ENCODE peak calls at places on chromosomes 6 and 20, in nine cellular contexts. One of them, this sample, is unnamed. For H3K4me1 and H3K27me3, the result is how much of the 10 kb centered on the place peaks cover.

GRCh38 chr20:10987651-10988383 is 314.0 kb upstream of the JAG1 start:
- DNase-seq in CD8-positive, alpha-beta memory T cell: no peak
- DNase-seq in pancreas: no peak
- DNase-seq in Caco-2: no peak
- DNase-seq in neuronal stem cell: no peak
- DNase-seq in CD8-positive, alpha-beta T cell: no peak
- DNase-seq in lower lobe of right lung: no peak
- DNase-seq in left ventricle myocardium inferior: no peak
- DNase-seq in colonic mucosa: no peak
- DNase-seq in this sample: no peak

GRCh38 chr6:3075522-3076113 is 7.3 kb downstream of the RIPK1 start:
- DNase-seq in CD8-positive, alpha-beta memory T cell: no peak
- DNase-seq in pancreas: no peak
- DNase-seq in Caco-2: no peak
- DNase-seq in neuronal stem cell: no peak
- DNase-seq in CD8-positive, alpha-beta T cell: no peak
- DNase-seq in lower lobe of right lung: no peak
- DNase-seq in left ventricle myocardium inferior: no peak
- DNase-seq in colonic mucosa: no peak
- DNase-seq in this sample: no peak

GRCh38 chr6:33686225-33686742 is 25.2 kb downstream of the UQCC2 start:
- DNase-seq in CD8-positive, alpha-beta memory T cell: no peak
- DNase-seq in pancreas: no peak
- DNase-seq in Caco-2: no peak
- DNase-seq in neuronal stem cell: no peak
- DNase-seq in CD8-positive, alpha-beta T cell: no peak
- DNase-seq in lower lobe of right lung: no peak
- DNase-seq in left ventricle myocardium inferior: no peak
- DNase-seq in colonic mucosa: no peak
- DNase-seq in this sample: no peak

GRCh38 chr6:157620905-157621304 is 202.1 kb upstream of the SNX9 start:
- DNase-seq in CD8-positive, alpha-beta memory T cell: no peak
- DNase-seq in pancreas: no peak
- DNase-seq in Caco-2: no peak
- DNase-seq in neuronal stem cell: no peak
- DNase-seq in CD8-positive, alpha-beta T cell: no peak
- DNase-seq in lower lobe of right lung: no peak
- DNase-seq in left ventricle myocardium inferior: no peak
- DNase-seq in colonic mucosa: no peak
- DNase-seq in this sample: no peak

GRCh38 chr6:4641461-4641860 is 134.7 kb upstream of the CDYL start:
- DNase-seq in CD8-positive, alpha-beta memory T cell: no peak
- DNase-seq in pancreas: no peak
- DNase-seq in Caco-2: no peak
- DNase-seq in neuronal stem cell: no peak
- DNase-seq in CD8-positive, alpha-beta T cell: no peak
- DNase-seq in lower lobe of right lung: no peak
- DNase-seq in left ventricle myocardium inferior: no peak
- DNase-seq in colonic mucosa: no peak
- DNase-seq in this sample: no peak

GRCh38 chr6:42616716-42617115 is 52.9 kb downstream of the UBR2 start:
- DNase-seq in CD8-positive, alpha-beta memory T cell: no peak
- DNase-seq in pancreas: no peak
- DNase-seq in Caco-2: no peak
- DNase-seq in neuronal stem cell: no peak
- DNase-seq in CD8-positive, alpha-beta T cell: no peak
- DNase-seq in lower lobe of right lung: no peak
- DNase-seq in left ventricle myocardium inferior: no peak
- DNase-seq in colonic mucosa: no peak
- DNase-seq in this sample: no peak

GRCh38 chr20:50694379-50695143 is 3.2 kb upstream of the RIPOR3 start:
- DNase-seq in CD8-positive, alpha-beta memory T cell: no peak
- DNase-seq in pancreas: no peak
- DNase-seq in Caco-2: no peak
- DNase-seq in neuronal stem cell: no peak
- DNase-seq in CD8-positive, alpha-beta T cell: no peak
- DNase-seq in lower lobe of right lung: no peak
- DNase-seq in left ventricle myocardium inferior: no peak
- DNase-seq in colonic mucosa: no peak
- DNase-seq in this sample: no peak

GRCh38 chr6:81451787-81452186 is 300.7 kb downstream of the TENT5A start:
- DNase-seq in CD8-positive, alpha-beta memory T cell: no peak
- DNase-seq in pancreas: no peak
- DNase-seq in Caco-2: peak
- DNase-seq in neuronal stem cell: peak
- DNase-seq in CD8-positive, alpha-beta T cell: no peak
- DNase-seq in lower lobe of right lung: no peak
- DNase-seq in left ventricle myocardium inferior: no peak
- DNase-seq in colonic mucosa: no peak
- DNase-seq in this sample: no peak

GRCh38 chr6:93962566-93962965 is 543.2 kb upstream of the EPHA7 start:
- DNase-seq in CD8-positive, alpha-beta memory T cell: no peak
- DNase-seq in pancreas: no peak
- DNase-seq in Caco-2: no peak
- DNase-seq in neuronal stem cell: no peak
- DNase-seq in CD8-positive, alpha-beta T cell: no peak
- DNase-seq in lower lobe of right lung: no peak
- DNase-seq in left ventricle myocardium inferior: no peak
- DNase-seq in colonic mucosa: no peak
- DNase-seq in this sample: no peak

GRCh38 chr6:122330315-122330714 is 69.1 kb upstream of the HSF2 start:
- DNase-seq in CD8-positive, alpha-beta memory T cell: no peak
- DNase-seq in pancreas: no peak
- DNase-seq in Caco-2: no peak
- DNase-seq in neuronal stem cell: no peak
- DNase-seq in CD8-positive, alpha-beta T cell: no peak
- DNase-seq in lower lobe of right lung: no peak
- DNase-seq in left ventricle myocardium inferior: no peak
- DNase-seq in colonic mucosa: no peak
- DNase-seq in this sample: no peak
- H3K4me1 ChIP-seq in CD8-positive, alpha-beta memory T cell: under half
- H3K4me1 ChIP-seq in pancreas: under half
- H3K4me1 ChIP-seq in Caco-2: under half
- H3K4me1 ChIP-seq in neuronal stem cell: under half
- H3K4me1 ChIP-seq in CD8-positive, alpha-beta T cell: under half
- H3K4me1 ChIP-seq in lower lobe of right lung: under half
- H3K4me1 ChIP-seq in left ventricle myocardium inferior: under half
- H3K4me1 ChIP-seq in colonic mucosa: under half
- H3K4me1 ChIP-seq in this sample: under half

GRCh38 chr6:23483896-23484295 is 642.1 kb upstream of the NRSN1 start:
- DNase-seq in CD8-positive, alpha-beta memory T cell: no peak
- DNase-seq in pancreas: no peak
- DNase-seq in Caco-2: no peak
- DNase-seq in neuronal stem cell: no peak
- DNase-seq in CD8-positive, alpha-beta T cell: no peak
- DNase-seq in lower lobe of right lung: no peak
- DNase-seq in left ventricle myocardium inferior: no peak
- DNase-seq in colonic mucosa: no peak
- DNase-seq in this sample: no peak

GRCh38 chr6:23477576-23477975 is 648.4 kb upstream of the NRSN1 start:
- DNase-seq in CD8-positive, alpha-beta memory T cell: no peak
- DNase-seq in pancreas: no peak
- DNase-seq in Caco-2: no peak
- DNase-seq in neuronal stem cell: no peak
- DNase-seq in CD8-positive, alpha-beta T cell: no peak
- DNase-seq in lower lobe of right lung: no peak
- DNase-seq in left ventricle myocardium inferior: no peak
- DNase-seq in colonic mucosa: no peak
- DNase-seq in this sample: no peak

GRCh38 chr6:23478324-23478723 is 647.7 kb upstream of the NRSN1 start:
- DNase-seq in CD8-positive, alpha-beta memory T cell: no peak
- DNase-seq in pancreas: no peak
- DNase-seq in Caco-2: no peak
- DNase-seq in neuronal stem cell: no peak
- DNase-seq in CD8-positive, alpha-beta T cell: no peak
- DNase-seq in lower lobe of right lung: no peak
- DNase-seq in left ventricle myocardium inferior: no peak
- DNase-seq in colonic mucosa: no peak
- DNase-seq in this sample: no peak
- H3K27me3 ChIP-seq in CD8-positive, alpha-beta memory T cell: under half
- H3K27me3 ChIP-seq in pancreas: under half
- H3K27me3 ChIP-seq in Caco-2: under half
- H3K27me3 ChIP-seq in neuronal stem cell: under half
- H3K27me3 ChIP-seq in CD8-positive, alpha-beta T cell: under half
- H3K27me3 ChIP-seq in lower lobe of right lung: under half
- H3K27me3 ChIP-seq in left ventricle myocardium inferior: under half
- H3K27me3 ChIP-seq in colonic mucosa: under half
- H3K27me3 ChIP-seq in this sample: under half

GRCh38 chr6:90654806-90655205 is 67.9 kb upstream of the MAP3K7 start:
- DNase-seq in CD8-positive, alpha-beta memory T cell: no peak
- DNase-seq in pancreas: no peak
- DNase-seq in Caco-2: no peak
- DNase-seq in neuronal stem cell: no peak
- DNase-seq in CD8-positive, alpha-beta T cell: no peak
- DNase-seq in lower lobe of right lung: no peak
- DNase-seq in left ventricle myocardium inferior: no peak
- DNase-seq in colonic mucosa: no peak
- DNase-seq in this sample: no peak

GRCh38 chr6:90654166-90654565 is 67.3 kb upstream of the MAP3K7 start:
- DNase-seq in CD8-positive, alpha-beta memory T cell: no peak
- DNase-seq in pancreas: no peak
- DNase-seq in Caco-2: no peak
- DNase-seq in neuronal stem cell: no peak
- DNase-seq in CD8-positive, alpha-beta T cell: no peak
- DNase-seq in lower lobe of right lung: no peak
- DNase-seq in left ventricle myocardium inferior: no peak
- DNase-seq in colonic mucosa: no peak
- DNase-seq in this sample: no peak

GRCh38 chr6:90660971-90661370 is 74.1 kb upstream of the MAP3K7 start:
- DNase-seq in CD8-positive, alpha-beta memory T cell: no peak
- DNase-seq in pancreas: no peak
- DNase-seq in Caco-2: no peak
- DNase-seq in neuronal stem cell: no peak
- DNase-seq in CD8-positive, alpha-beta T cell: no peak
- DNase-seq in lower lobe of right lung: no peak
- DNase-seq in left ventricle myocardium inferior: no peak
- DNase-seq in colonic mucosa: no peak
- DNase-seq in this sample: no peak

GRCh38 chr6:90656325-90656724 is 69.5 kb upstream of the MAP3K7 start:
- DNase-seq in CD8-positive, alpha-beta memory T cell: no peak
- DNase-seq in pancreas: no peak
- DNase-seq in Caco-2: no peak
- DNase-seq in neuronal stem cell: no peak
- DNase-seq in CD8-positive, alpha-beta T cell: no peak
- DNase-seq in lower lobe of right lung: no peak
- DNase-seq in left ventricle myocardium inferior: no peak
- DNase-seq in colonic mucosa: no peak
- DNase-seq in this sample: no peak

DNA sequence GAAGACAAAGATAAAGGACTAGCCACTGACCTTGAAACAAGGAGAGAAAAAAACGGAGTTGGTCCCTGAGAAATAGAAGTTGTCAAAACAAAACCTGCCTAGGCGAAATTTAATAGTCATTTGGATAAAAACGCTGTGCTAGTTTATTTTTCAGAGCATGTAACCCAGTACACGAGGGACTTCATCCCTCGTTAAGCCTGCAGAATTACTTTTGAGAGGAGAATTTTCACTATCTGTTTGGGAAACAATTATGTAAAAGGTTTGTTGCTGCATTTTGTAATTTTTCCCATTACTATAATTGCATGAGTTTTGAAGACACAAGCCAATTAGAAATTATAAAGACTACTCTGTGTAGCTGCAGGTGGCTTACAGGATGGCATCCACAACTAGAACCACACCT is 71.6 kb upstream of the MAP3K7 start:
- DNase-seq in CD8-positive, alpha-beta memory T cell: no peak
- DNase-seq in pancreas: no peak
- DNase-seq in Caco-2: no peak
- DNase-seq in neuronal stem cell: no peak
- DNase-seq in CD8-positive, alpha-beta T cell: no peak
- DNase-seq in lower lobe of right lung: no peak
- DNase-seq in left ventricle myocardium inferior: no peak
- DNase-seq in colonic mucosa: no peak
- DNase-seq in this sample: no peak
- H3K4me1 ChIP-seq in CD8-positive, alpha-beta memory T cell: under half
- H3K4me1 ChIP-seq in pancreas: under half
- H3K4me1 ChIP-seq in Caco-2: under half
- H3K4me1 ChIP-seq in neuronal stem cell: under half
- H3K4me1 ChIP-seq in CD8-positive, alpha-beta T cell: under half
- H3K4me1 ChIP-seq in lower lobe of right lung: under half
- H3K4me1 ChIP-seq in left ventricle myocardium inferior: under half
- H3K4me1 ChIP-seq in colonic mucosa: under half
- H3K4me1 ChIP-seq in this sample: under half

GRCh38 chr20:62635852-62636251 is 6.5 kb upstream of the SLCO4A1 start:
- DNase-seq in CD8-positive, alpha-beta memory T cell: no peak
- DNase-seq in pancreas: no peak
- DNase-seq in Caco-2: no peak
- DNase-seq in neuronal stem cell: no peak
- DNase-seq in CD8-positive, alpha-beta T cell: no peak
- DNase-seq in lower lobe of right lung: no peak
- DNase-seq in left ventricle myocardium inferior: no peak
- DNase-seq in colonic mucosa: no peak
- DNase-seq in this sample: no peak

GRCh38 chr20:62636446-62636845 is 5.9 kb upstream of the SLCO4A1 start:
- DNase-seq in CD8-positive, alpha-beta memory T cell: no peak
- DNase-seq in pancreas: no peak
- DNase-seq in Caco-2: no peak
- DNase-seq in neuronal stem cell: no peak
- DNase-seq in CD8-positive, alpha-beta T cell: no peak
- DNase-seq in lower lobe of right lung: no peak
- DNase-seq in left ventricle myocardium inferior: no peak
- DNase-seq in colonic mucosa: no peak
- DNase-seq in this sample: no peak

GRCh38 chr20:62638055-62638570 is 4.2 kb upstream of the SLCO4A1 start:
- DNase-seq in CD8-positive, alpha-beta memory T cell: no peak
- DNase-seq in pancreas: no peak
- DNase-seq in Caco-2: no peak
- DNase-seq in neuronal stem cell: no peak
- DNase-seq in CD8-positive, alpha-beta T cell: no peak
- DNase-seq in lower lobe of right lung: no peak
- DNase-seq in left ventricle myocardium inferior: no peak
- DNase-seq in colonic mucosa: no peak
- DNase-seq in this sample: no peak

GRCh38 chr20:62637521-62638054 is 4.7 kb upstream of the SLCO4A1 start:
- DNase-seq in CD8-positive, alpha-beta memory T cell: no peak
- DNase-seq in pancreas: no peak
- DNase-seq in Caco-2: no peak
- DNase-seq in neuronal stem cell: no peak
- DNase-seq in CD8-positive, alpha-beta T cell: no peak
- DNase-seq in lower lobe of right lung: no peak
- DNase-seq in left ventricle myocardium inferior: no peak
- DNase-seq in colonic mucosa: no peak
- DNase-seq in this sample: no peak

GRCh38 chr20:62637110-62637509 is 5.2 kb upstream of the SLCO4A1 start:
- DNase-seq in CD8-positive, alpha-beta memory T cell: no peak
- DNase-seq in pancreas: no peak
- DNase-seq in Caco-2: no peak
- DNase-seq in neuronal stem cell: no peak
- DNase-seq in CD8-positive, alpha-beta T cell: no peak
- DNase-seq in lower lobe of right lung: no peak
- DNase-seq in left ventricle myocardium inferior: no peak
- DNase-seq in colonic mucosa: no peak
- DNase-seq in this sample: no peak
- H3K27me3 ChIP-seq in CD8-positive, alpha-beta memory T cell: under half
- H3K27me3 ChIP-seq in pancreas: under half
- H3K27me3 ChIP-seq in Caco-2: under half
- H3K27me3 ChIP-seq in neuronal stem cell: half or more
- H3K27me3 ChIP-seq in CD8-positive, alpha-beta T cell: under half
- H3K27me3 ChIP-seq in lower lobe of right lung: under half
- H3K27me3 ChIP-seq in left ventricle myocardium inferior: half or more
- H3K27me3 ChIP-seq in colonic mucosa: under half
- H3K27me3 ChIP-seq in this sample: under half